ENCODE peak calls at places on chromosomes 5 and 9, in seven cellular contexts. T is tibial nerve, Q is glutamatergic neuron, E is fibroblast of the aortic adventitia, U is psoas muscle, I is epithelial cell of esophagus, J is K562. Y is an unnamed sample.

GRCh38 chr5:530001-530400 is 5.8 kb upstream of the SLC9A3 start:
- DNase-seq in T (no peak), Q (no peak), E (peak; percentile 3), U (no peak), I (no peak), J (no peak), Y (no peak)

GRCh38 chr9:137303031-137303892 is 1.2 kb upstream of the NRARP start:
- DNase-seq in T (no peak), Q (no peak), E (no peak), U (peak; percentile 15), I (peak; percentile 78), J (no peak), Y (no peak)

GRCh38 chr9:136204838-136205706 is at the start of gene LHX3:
- DNase-seq in T (no peak), Q (no peak), E (no peak), U (no peak), I (peak; percentile 29), J (no peak), Y (no peak)

GRCh38 chr5:147805030-147805454 is 22.5 kb upstream of the JAKMIP2 start:
- DNase-seq in T (no peak), Q (no peak), E (no peak), U (no peak), I (peak; percentile 66), J (no peak), Y (no peak)

GRCh38 chr9:73054091-73054490 is 97.6 kb upstream of the ANXA1 start:
- DNase-seq in T (no peak), Q (no peak), E (no peak), U (no peak), I (no peak), J (no peak), Y (no peak)

GRCh38 chr5:176578391-176578808 is 29.3 kb downstream of the CDHR2 start:
- DNase-seq in T (peak; percentile 10), Q (peak; percentile 70), E (peak; percentile 28), U (no peak), I (peak; percentile 87), J (peak; percentile 80), Y (no peak)

GRCh38 chr5:112419596-112420110 is 576 bp upstream of the EPB41L4A start:
- DNase-seq in T (peak; percentile 36), Q (peak; percentile 83), E (no peak), U (no peak), I (peak; percentile 70), J (peak; percentile 37), Y (peak; percentile 12)

GRCh38 chr9:123925161-123925560 is 4.8 kb downstream of the DENND1A start:
- DNase-seq in T (no peak), Q (no peak), E (no peak), U (no peak), I (no peak), J (no peak), Y (no peak)

GRCh38 chr5:126780165-126780827 is 3.4 kb downstream of the LMNB1 start:
- DNase-seq in T (peak; percentile 47), Q (no peak), E (peak; percentile 85), U (no peak), I (peak; percentile 69), J (peak; percentile 62), Y (no peak)

GRCh38 chr9:119818726-119819435 is 449.6 kb upstream of the BRINP1 start:
- DNase-seq in T (no peak), Q (no peak), E (no peak), U (no peak), I (no peak), J (no peak), Y (no peak)

GRCh38 chr9:92637331-92637730 is 32.6 kb downstream of the IPPK start:
- DNase-seq in T (no peak), Q (no peak), E (no peak), U (no peak), I (no peak), J (no peak), Y (no peak)

GRCh38 chr5:5165541-5166002 is 25.4 kb downstream of the ADAMTS16 start:
- DNase-seq in T (no peak), Q (no peak), E (no peak), U (no peak), I (no peak), J (no peak), Y (no peak)

GRCh38 chr9:136002215-136002614 is 41.0 kb upstream of the UBAC1 start:
- DNase-seq in T (no peak), Q (no peak), E (no peak), U (no peak), I (no peak), J (no peak), Y (no peak)

GRCh38 chr9:114153761-114154596 is 1.4 kb upstream of the COL27A1 start:
- DNase-seq in T (no peak), Q (no peak), E (no peak), U (no peak), I (peak; percentile 37), J (no peak), Y (no peak)
- TF ChIP-seq CTCF in T (peak; percentile 15), Q (no peak), E (peak; percentile 31), U (peak; percentile 9), I (peak; percentile 33), J (no peak), Y (peak; percentile 49)

GRCh38 chr9:95332860-95333259 is 15.4 kb upstream of the FANCC start:
- DNase-seq in T (no peak), Q (no peak), E (no peak), U (no peak), I (no peak), J (no peak), Y (no peak)

GRCh38 chr9:95341262-95342011 is 23.9 kb upstream of the FANCC start:
- DNase-seq in T (no peak), Q (no peak), E (peak; percentile 49), U (no peak), I (peak; percentile 13), J (no peak), Y (no peak)

GRCh38 chr9:95333426-95333825 is 15.9 kb upstream of the FANCC start:
- DNase-seq in T (no peak), Q (no peak), E (peak; percentile 70), U (no peak), I (no peak), J (no peak), Y (no peak)

GRCh38 chr9:95338243-95338642 is 20.7 kb upstream of the FANCC start:
- DNase-seq in T (no peak), Q (no peak), E (no peak), U (no peak), I (no peak), J (no peak), Y (no peak)

DNA sequence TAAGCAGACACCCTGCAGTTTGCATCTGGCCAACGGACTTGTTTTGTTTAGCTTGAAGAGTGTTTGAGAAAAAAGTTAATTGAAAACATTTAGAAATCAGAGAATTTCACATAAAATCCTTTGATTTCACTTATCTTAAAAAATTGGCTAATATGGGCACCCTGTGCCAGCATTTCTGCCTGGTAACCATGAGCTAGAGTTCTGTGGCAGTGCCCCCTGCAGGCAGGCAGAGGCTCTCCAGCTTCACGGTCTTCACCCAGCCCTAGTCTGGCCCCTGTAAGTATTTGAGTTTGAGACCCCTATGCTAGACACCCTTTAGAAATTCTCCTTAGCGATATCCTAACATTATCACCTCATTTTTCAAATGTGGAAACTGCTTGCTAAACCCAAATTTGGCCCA is 18.8 kb upstream of the FANCC start:
- DNase-seq in T (no peak), Q (no peak), E (peak; percentile 20), U (no peak), I (no peak), J (no peak), Y (no peak)
- TF ChIP-seq CTCF in T (peak; percentile 27), Q (peak; percentile 58), E (peak; percentile 45), U (peak; percentile 38), I (no peak), J (peak; percentile 67), Y (no peak)

GRCh38 chr5:172642046-172642409 is 965 bp downstream of the NEURL1B start:
- DNase-seq in T (no peak), Q (no peak), E (no peak), U (no peak), I (no peak), J (no peak), Y (no peak)

GRCh38 chr5:172640822-172641358 is at the start of gene NEURL1B:
- DNase-seq in T (peak; percentile 55), Q (peak; percentile 86), E (no peak), U (peak; percentile 77), I (peak; percentile 79), J (peak; percentile 93), Y (peak; percentile 91)

GRCh38 chr5:172642511-172642910 is 1.4 kb downstream of the NEURL1B start:
- DNase-seq in T (no peak), Q (no peak), E (no peak), U (no peak), I (no peak), J (no peak), Y (no peak)

GRCh38 chr5:172640139-172640538 is 924 bp upstream of the NEURL1B start:
- DNase-seq in T (no peak), Q (no peak), E (no peak), U (no peak), I (no peak), J (no peak), Y (no peak)

DNA sequence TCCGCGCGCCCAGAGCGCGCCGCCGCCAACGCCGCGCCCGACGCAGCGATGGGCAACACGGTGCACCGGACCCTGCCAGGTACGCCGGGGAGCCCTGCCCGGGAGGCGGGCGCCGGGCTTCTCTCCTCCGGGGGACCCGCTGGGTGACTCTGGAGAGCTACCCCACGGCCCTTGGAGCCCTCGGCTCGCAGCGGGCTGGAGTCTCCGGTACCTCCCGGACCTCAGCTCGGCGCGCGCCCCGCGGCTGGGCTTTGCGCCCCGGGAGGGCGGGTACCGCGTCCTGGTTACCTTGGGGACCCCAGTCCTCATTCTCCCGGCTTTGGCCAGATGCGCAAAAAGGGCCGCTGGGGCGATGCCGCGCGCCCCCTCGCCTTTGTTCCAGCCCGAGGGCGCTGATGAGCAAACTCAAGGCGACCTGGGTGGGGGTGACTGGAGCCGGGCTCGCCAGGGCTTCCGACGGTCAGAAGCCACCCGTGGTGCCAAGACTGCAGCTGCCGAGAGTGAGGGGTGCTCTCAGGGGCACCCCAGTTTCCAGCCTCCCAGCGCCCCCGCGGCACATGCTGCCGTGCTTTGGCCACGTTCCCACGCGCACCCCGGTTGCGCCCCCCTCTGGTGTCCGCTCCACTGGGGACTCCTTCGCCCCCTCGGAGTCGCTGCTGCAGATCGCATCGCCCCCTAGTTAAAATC is 439 bp downstream of the NEURL1B start:
- DNase-seq in T (no peak), Q (peak; percentile 71), E (no peak), U (peak; percentile 30), I (no peak), J (no peak), Y (no peak)
- TF ChIP-seq CTCF in T (no peak), Q (no peak), E (no peak), U (no peak), I (peak; percentile 8), J (no peak), Y (no peak)

DNA sequence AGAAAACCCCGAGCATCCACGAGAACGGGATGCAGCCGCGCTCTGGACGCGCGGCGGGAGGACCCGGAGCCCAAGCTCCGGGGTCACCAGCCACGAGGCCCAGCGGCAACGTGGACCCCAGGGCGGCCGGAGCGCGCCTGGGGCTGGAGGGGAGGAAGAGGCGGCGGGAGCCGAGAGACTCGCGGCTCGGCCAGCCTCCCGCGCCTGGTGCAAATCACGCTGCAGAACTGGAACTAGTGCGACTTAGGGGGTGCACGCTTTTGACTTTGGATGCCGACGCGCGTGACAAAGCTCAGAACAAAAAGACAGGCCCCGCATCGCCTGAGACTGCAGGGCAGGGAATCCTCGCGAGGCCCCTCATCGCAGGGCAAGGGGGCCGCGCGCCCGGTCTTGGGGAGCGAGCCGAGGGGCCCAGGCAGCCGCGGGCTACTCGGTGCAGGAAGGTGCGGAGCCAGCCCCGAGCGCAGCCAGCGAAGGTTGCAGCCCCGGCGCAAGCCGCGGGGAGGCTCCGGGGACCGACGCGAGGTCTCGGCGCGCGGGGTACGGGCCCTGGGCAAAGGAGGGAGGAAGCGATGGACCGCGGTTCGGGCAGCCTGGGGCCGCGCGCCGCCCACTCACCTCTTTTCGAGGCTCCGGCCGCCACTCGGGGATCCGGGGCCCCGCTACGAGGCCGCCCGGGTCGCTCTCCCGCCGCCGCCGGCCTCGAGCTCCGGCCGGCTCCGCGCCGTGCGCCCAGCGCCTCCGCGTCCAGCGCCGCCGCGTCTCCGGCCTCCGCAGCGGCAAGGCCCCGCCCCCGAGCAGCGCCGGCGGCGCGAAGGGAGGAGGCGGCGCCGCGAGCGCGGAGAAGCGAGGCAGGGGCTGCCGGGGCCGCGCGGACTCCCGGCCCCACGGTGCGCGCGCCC is at the start of gene GOLM1:
- DNase-seq in T (no peak), Q (peak; percentile 81), E (peak; percentile 50), U (peak; percentile 52), I (peak; percentile 70), J (peak; percentile 32), Y (no peak)
- TF ChIP-seq CTCF in T (no peak), Q (no peak), E (peak; percentile 40), U (peak; percentile 16), I (no peak), J (no peak), Y (no peak)

Y was measured in D721Med.